ENCODE peak calls at places on chromosome 11, in six cellular contexts. H, K, N, Z, B and G are unnamed samples.

GRCh38 chr11:116051494-116051893 is 547.3 kb upstream of the CADM1 start:
- DNase-seq in H (no peak), K (no peak), N (no peak), Z (no peak), B (no peak), G (no peak)

GRCh38 chr11:1549355-1550330 is 22.4 kb downstream of the DUSP8 start:
- DNase-seq in H (no peak), K (no peak), N (no peak), Z (no peak), B (no peak), G (no peak)

GRCh38 chr11:92711913-92712312 is 257.5 kb upstream of the MTNR1B start:
- DNase-seq in H (no peak), K (no peak), N (no peak), Z (no peak), B (peak; percentile 2), G (no peak)

GRCh38 chr11:120612363-120613263 is 101.1 kb downstream of the GRIK4 start:
- DNase-seq in H (no peak), K (peak; percentile 48), N (no peak), Z (no peak), B (peak; percentile 25), G (no peak)

GRCh38 chr11:3626250-3626960 is 15.4 kb downstream of the ART5 start:
- DNase-seq in H (no peak), K (no peak), N (no peak), Z (no peak), B (no peak), G (no peak)

GRCh38 chr11:78277314-78277994 is 88.7 kb downstream of the USP35 start:
- DNase-seq in H (no peak), K (no peak), N (no peak), Z (no peak), B (no peak), G (no peak)

GRCh38 chr11:68661697-68662603 is 22.4 kb upstream of the GAL start:
- DNase-seq in H (no peak), K (no peak), N (no peak), Z (no peak), B (no peak), G (no peak)

GRCh38 chr11:12765428-12765827 is 91.2 kb downstream of the TEAD1 start:
- DNase-seq in H (no peak), K (no peak), N (no peak), Z (no peak), B (peak; percentile 74), G (peak; percentile 40)

GRCh38 chr11:14058061-14058460 is 95.5 kb downstream of the SPON1 start:
- DNase-seq in H (no peak), K (no peak), N (no peak), Z (no peak), B (no peak), G (no peak)

GRCh38 chr11:7665473-7666291 is 7.6 kb downstream of the CYB5R2 start:
- DNase-seq in H (no peak), K (peak; percentile 83), N (peak; percentile 76), Z (peak; percentile 47), B (peak; percentile 79), G (peak; percentile 48)

GRCh38 chr11:59182457-59183151 is 10.7 kb downstream of the DTX4 start:
- DNase-seq in H (no peak), K (no peak), N (no peak), Z (no peak), B (no peak), G (no peak)

GRCh38 chr11:2297623-2298030 is 4.1 kb downstream of the C11orf21 start:
- DNase-seq in H (no peak), K (no peak), N (no peak), Z (no peak), B (no peak), G (no peak)

GRCh38 chr11:613369-613968 is 2.3 kb downstream of the IRF7 start:
- DNase-seq in H (no peak), K (peak; percentile 69), N (peak; percentile 23), Z (peak; percentile 46), B (peak; percentile 68), G (peak; percentile 26)

GRCh38 chr11:47248304-47248663 is 330 bp downstream of the ACP2 start:
- DNase-seq in H (no peak), K (peak; percentile 29), N (no peak), Z (no peak), B (peak; percentile 70), G (no peak)

GRCh38 chr11:60912223-60912850 is 1.6 kb upstream of the TMEM109 start:
- DNase-seq in H (no peak), K (no peak), N (no peak), Z (no peak), B (no peak), G (no peak)